ENCODE peak calls at places on chromosomes 12 and 14, in five cellular contexts. S, O, I, M and R are unnamed samples.

GRCh38 chr12:116945901-116946550 is 35.3 kb downstream of the FBXW8 start:
- DNase-seq in O (no peak), I (no peak), M (no peak), S (no peak), R (no peak)

GRCh38 chr12:126727656-126728055 is 1539.3 kb upstream of the TMEM132C start:
- DNase-seq in I (no peak), S (no peak), O (no peak), M (no peak), R (no peak)

GRCh38 chr14:104888489-104889373 is 23.7 kb downstream of the CEP170B start:
- DNase-seq in I (no peak), O (no peak), S (no peak), M (peak), R (no peak)

GRCh38 chr12:98401427-98401826 is 114.0 kb upstream of the TMPO start:
- DNase-seq in O (no peak), M (no peak), S (no peak), I (peak), R (no peak)

GRCh38 chr12:117105902-117106301 is 6.7 kb upstream of the TESC start:
- DNase-seq in M (peak), I (peak), S (no peak), O (no peak), R (no peak)

GRCh38 chr14:72301352-72301751 is 369.1 kb downstream of the RGS6 start:
- DNase-seq in S (no peak), I (no peak), M (no peak), O (no peak), R (no peak)

GRCh38 chr12:102439391-102440108 is 40.8 kb downstream of the IGF1 start:
- DNase-seq in I (no peak), M (no peak), S (no peak), O (no peak), R (no peak)

GRCh38 chr14:104770851-104771272 is 17.9 kb downstream of the SIVA1 start:
- DNase-seq in I (no peak), S (no peak), O (no peak), M (no peak), R (peak)

GRCh38 chr14:99538275-99538674 is 57.1 kb downstream of the CCNK start:
- DNase-seq in O (no peak), S (no peak), I (no peak), M (no peak), R (no peak)

GRCh38 chr14:56294125-56294524 is 175.9 kb downstream of the PELI2 start:
- DNase-seq in I (peak), O (no peak), S (no peak), M (no peak), R (no peak)

GRCh38 chr12:62744551-62744950 is 190.4 kb downstream of the PPM1H start:
- DNase-seq in M (peak), S (no peak), O (no peak), I (no peak), R (no peak)

GRCh38 chr12:122937622-122938091 is 28.6 kb downstream of the ABCB9 start:
- DNase-seq in O (no peak), S (no peak), M (no peak), I (peak), R (no peak)

GRCh38 chr12:107231269-107231668 is 137.9 kb upstream of the CRY1 start:
- DNase-seq in I (no peak), S (no peak), M (no peak), O (no peak), R (no peak)

GRCh38 chr12:11886339-11886738 is 184.4 kb upstream of the BCL2L14 start:
- DNase-seq in O (no peak), M (no peak), I (no peak), S (no peak), R (no peak)

GRCh38 chr14:68124885-68125731 is 305.5 kb downstream of the RAD51B start:
- DNase-seq in S (no peak), I (no peak), O (no peak), M (no peak), R (no peak)

GRCh38 chr14:104239185-104239775 is 100.9 kb downstream of the KIF26A start:
- DNase-seq in I (no peak), S (no peak), M (peak), O (no peak), R (no peak)

GRCh38 chr12:105334001-105334400 is 3.5 kb downstream of the C12orf75 start:
- DNase-seq in M (no peak), S (no peak), O (no peak), I (no peak), R (no peak)

GRCh38 chr12:50101663-50102062 is 2.1 kb upstream of the GPD1 start:
- DNase-seq in I (no peak), M (no peak), O (no peak), S (no peak), R (no peak)

GRCh38 chr14:97788364-97788763 is 991.2 kb downstream of the VRK1 start:
- DNase-seq in S (no peak), I (no peak), O (no peak), M (no peak), R (no peak)